ENCODE peak calls at places on chromosomes 16 and 17, in nine cellular contexts. One of them, this sample, is unnamed.

GRCh38 chr17:4087911-4088693 is 54.7 kb downstream of the ZZEF1 start:
- DNase-seq in Caco-2: no peak
- DNase-seq in CD4-positive, alpha-beta T cell: no peak
- DNase-seq in esophagus squamous epithelium: no peak
- DNase-seq in stomach: no peak
- DNase-seq in astrocyte of the spinal cord: peak
- DNase-seq in H1: no peak
- DNase-seq in mesothelial cell of epicardium: no peak
- DNase-seq in tibial nerve: no peak
- DNase-seq in this sample: no peak

GRCh38 chr16:72099377-72099818 is 5.8 kb downstream of the DHX38 start:
- DNase-seq in Caco-2: peak
- DNase-seq in CD4-positive, alpha-beta T cell: no peak
- DNase-seq in esophagus squamous epithelium: no peak
- DNase-seq in stomach: peak
- DNase-seq in astrocyte of the spinal cord: peak
- DNase-seq in H1: peak
- DNase-seq in mesothelial cell of epicardium: peak
- DNase-seq in tibial nerve: peak
- DNase-seq in this sample: no peak

GRCh38 chr17:72466199-72466598 is 345.4 kb downstream of the SOX9 start:
- DNase-seq in Caco-2: peak
- DNase-seq in CD4-positive, alpha-beta T cell: no peak
- DNase-seq in esophagus squamous epithelium: no peak
- DNase-seq in stomach: peak
- DNase-seq in astrocyte of the spinal cord: peak
- DNase-seq in H1: no peak
- DNase-seq in mesothelial cell of epicardium: no peak
- DNase-seq in tibial nerve: no peak
- DNase-seq in this sample: no peak

GRCh38 chr17:39923230-39923629 is 4.2 kb downstream of the ORMDL3 start:
- DNase-seq in Caco-2: no peak
- DNase-seq in CD4-positive, alpha-beta T cell: no peak
- DNase-seq in esophagus squamous epithelium: no peak
- DNase-seq in stomach: no peak
- DNase-seq in astrocyte of the spinal cord: no peak
- DNase-seq in H1: no peak
- DNase-seq in mesothelial cell of epicardium: no peak
- DNase-seq in tibial nerve: no peak
- DNase-seq in this sample: no peak

GRCh38 chr16:76837872-76838271 is 353.1 kb upstream of the MON1B start:
- DNase-seq in Caco-2: no peak
- DNase-seq in CD4-positive, alpha-beta T cell: no peak
- DNase-seq in esophagus squamous epithelium: no peak
- DNase-seq in stomach: no peak
- DNase-seq in astrocyte of the spinal cord: no peak
- DNase-seq in H1: no peak
- DNase-seq in mesothelial cell of epicardium: no peak
- DNase-seq in tibial nerve: no peak
- DNase-seq in this sample: no peak

GRCh38 chr17:1039511-1040215 is 42.7 kb downstream of the TIMM22 start:
- DNase-seq in Caco-2: no peak
- DNase-seq in CD4-positive, alpha-beta T cell: no peak
- DNase-seq in esophagus squamous epithelium: no peak
- DNase-seq in stomach: peak
- DNase-seq in astrocyte of the spinal cord: no peak
- DNase-seq in H1: no peak
- DNase-seq in mesothelial cell of epicardium: no peak
- DNase-seq in tibial nerve: peak
- DNase-seq in this sample: no peak

GRCh38 chr16:82405696-82406095 is 221.1 kb upstream of the CDH13 start:
- DNase-seq in Caco-2: no peak
- DNase-seq in CD4-positive, alpha-beta T cell: no peak
- DNase-seq in esophagus squamous epithelium: no peak
- DNase-seq in stomach: no peak
- DNase-seq in astrocyte of the spinal cord: no peak
- DNase-seq in H1: no peak
- DNase-seq in mesothelial cell of epicardium: no peak
- DNase-seq in tibial nerve: no peak
- DNase-seq in this sample: no peak

GRCh38 chr16:17083628-17084027 is 387.1 kb downstream of the XYLT1 start:
- DNase-seq in Caco-2: no peak
- DNase-seq in CD4-positive, alpha-beta T cell: no peak
- DNase-seq in esophagus squamous epithelium: no peak
- DNase-seq in stomach: no peak
- DNase-seq in astrocyte of the spinal cord: no peak
- DNase-seq in H1: no peak
- DNase-seq in mesothelial cell of epicardium: no peak
- DNase-seq in tibial nerve: no peak
- DNase-seq in this sample: no peak

GRCh38 chr16:7236824-7237410 is 95.7 kb upstream of the RBFOX1 start:
- DNase-seq in Caco-2: no peak
- DNase-seq in CD4-positive, alpha-beta T cell: no peak
- DNase-seq in esophagus squamous epithelium: no peak
- DNase-seq in stomach: no peak
- DNase-seq in astrocyte of the spinal cord: no peak
- DNase-seq in H1: no peak
- DNase-seq in mesothelial cell of epicardium: no peak
- DNase-seq in tibial nerve: no peak
- DNase-seq in this sample: no peak

GRCh38 chr16:28324235-28324886 is 32.0 kb downstream of the SBK1 start:
- DNase-seq in Caco-2: no peak
- DNase-seq in CD4-positive, alpha-beta T cell: no peak
- DNase-seq in esophagus squamous epithelium: no peak
- DNase-seq in stomach: peak
- DNase-seq in astrocyte of the spinal cord: no peak
- DNase-seq in H1: no peak
- DNase-seq in mesothelial cell of epicardium: no peak
- DNase-seq in tibial nerve: no peak
- DNase-seq in this sample: no peak

GRCh38 chr17:73283841-73284282 is 22.2 kb upstream of the CPSF4L start:
- DNase-seq in Caco-2: no peak
- DNase-seq in CD4-positive, alpha-beta T cell: no peak
- DNase-seq in esophagus squamous epithelium: no peak
- DNase-seq in stomach: no peak
- DNase-seq in astrocyte of the spinal cord: no peak
- DNase-seq in H1: peak
- DNase-seq in mesothelial cell of epicardium: peak
- DNase-seq in tibial nerve: peak
- DNase-seq in this sample: no peak

GRCh38 chr17:17055286-17056166 is 13.3 kb downstream of the MPRIP start:
- DNase-seq in Caco-2: no peak
- DNase-seq in CD4-positive, alpha-beta T cell: no peak
- DNase-seq in esophagus squamous epithelium: no peak
- DNase-seq in stomach: peak
- DNase-seq in astrocyte of the spinal cord: no peak
- DNase-seq in H1: no peak
- DNase-seq in mesothelial cell of epicardium: no peak
- DNase-seq in tibial nerve: no peak
- DNase-seq in this sample: no peak

GRCh38 chr17:49290690-49291326 is 60.2 kb upstream of the PHOSPHO1 start:
- DNase-seq in Caco-2: peak
- DNase-seq in CD4-positive, alpha-beta T cell: no peak
- DNase-seq in esophagus squamous epithelium: no peak
- DNase-seq in stomach: no peak
- DNase-seq in astrocyte of the spinal cord: peak
- DNase-seq in H1: no peak
- DNase-seq in mesothelial cell of epicardium: no peak
- DNase-seq in tibial nerve: peak
- DNase-seq in this sample: no peak

GRCh38 chr16:67547423-67548264 is 14.7 kb upstream of the CTCF start:
- DNase-seq in Caco-2: no peak
- DNase-seq in CD4-positive, alpha-beta T cell: peak
- DNase-seq in esophagus squamous epithelium: no peak
- DNase-seq in stomach: no peak
- DNase-seq in astrocyte of the spinal cord: no peak
- DNase-seq in H1: no peak
- DNase-seq in mesothelial cell of epicardium: no peak
- DNase-seq in tibial nerve: no peak
- DNase-seq in this sample: no peak

GRCh38 chr17:71163121-71163812 is 957.6 kb upstream of the SOX9 start:
- DNase-seq in Caco-2: no peak
- DNase-seq in CD4-positive, alpha-beta T cell: no peak
- DNase-seq in esophagus squamous epithelium: no peak
- DNase-seq in stomach: peak
- DNase-seq in astrocyte of the spinal cord: peak
- DNase-seq in H1: no peak
- DNase-seq in mesothelial cell of epicardium: no peak
- DNase-seq in tibial nerve: no peak
- DNase-seq in this sample: no peak

GRCh38 chr17:45107286-45107685 is 25.0 kb downstream of the PLCD3 start:
- DNase-seq in Caco-2: no peak
- DNase-seq in CD4-positive, alpha-beta T cell: no peak
- DNase-seq in esophagus squamous epithelium: no peak
- DNase-seq in stomach: no peak
- DNase-seq in astrocyte of the spinal cord: no peak
- DNase-seq in H1: no peak
- DNase-seq in mesothelial cell of epicardium: no peak
- DNase-seq in tibial nerve: no peak
- DNase-seq in this sample: no peak

GRCh38 chr17:45110676-45111611 is 21.4 kb downstream of the PLCD3 start:
- DNase-seq in Caco-2: no peak
- DNase-seq in CD4-positive, alpha-beta T cell: no peak
- DNase-seq in esophagus squamous epithelium: no peak
- DNase-seq in stomach: no peak
- DNase-seq in astrocyte of the spinal cord: no peak
- DNase-seq in H1: no peak
- DNase-seq in mesothelial cell of epicardium: no peak
- DNase-seq in tibial nerve: no peak
- DNase-seq in this sample: no peak

GRCh38 chr17:45106582-45106981 is 25.7 kb downstream of the PLCD3 start:
- DNase-seq in Caco-2: no peak
- DNase-seq in CD4-positive, alpha-beta T cell: no peak
- DNase-seq in esophagus squamous epithelium: no peak
- DNase-seq in stomach: no peak
- DNase-seq in astrocyte of the spinal cord: no peak
- DNase-seq in H1: no peak
- DNase-seq in mesothelial cell of epicardium: no peak
- DNase-seq in tibial nerve: no peak
- DNase-seq in this sample: no peak

GRCh38 chr17:45108051-45108450 is 24.3 kb downstream of the PLCD3 start:
- DNase-seq in Caco-2: no peak
- DNase-seq in CD4-positive, alpha-beta T cell: no peak
- DNase-seq in esophagus squamous epithelium: no peak
- DNase-seq in stomach: no peak
- DNase-seq in astrocyte of the spinal cord: no peak
- DNase-seq in H1: no peak
- DNase-seq in mesothelial cell of epicardium: no peak
- DNase-seq in tibial nerve: no peak
- DNase-seq in this sample: no peak

GRCh38 chr17:45108595-45109521 is 23.5 kb downstream of the PLCD3 start:
- DNase-seq in Caco-2: no peak
- DNase-seq in CD4-positive, alpha-beta T cell: no peak
- DNase-seq in esophagus squamous epithelium: no peak
- DNase-seq in stomach: peak
- DNase-seq in astrocyte of the spinal cord: no peak
- DNase-seq in H1: no peak
- DNase-seq in mesothelial cell of epicardium: no peak
- DNase-seq in tibial nerve: no peak
- DNase-seq in this sample: no peak
- TF ChIP-seq CTCF in Caco-2: no peak
- TF ChIP-seq CTCF in CD4-positive, alpha-beta T cell: no peak
- TF ChIP-seq CTCF in esophagus squamous epithelium: no peak
- TF ChIP-seq CTCF in stomach: peak
- TF ChIP-seq CTCF in astrocyte of the spinal cord: peak
- TF ChIP-seq CTCF in H1: no peak
- TF ChIP-seq CTCF in mesothelial cell of epicardium: no peak
- TF ChIP-seq CTCF in tibial nerve: no peak
- TF ChIP-seq CTCF in this sample: no peak

DNA sequence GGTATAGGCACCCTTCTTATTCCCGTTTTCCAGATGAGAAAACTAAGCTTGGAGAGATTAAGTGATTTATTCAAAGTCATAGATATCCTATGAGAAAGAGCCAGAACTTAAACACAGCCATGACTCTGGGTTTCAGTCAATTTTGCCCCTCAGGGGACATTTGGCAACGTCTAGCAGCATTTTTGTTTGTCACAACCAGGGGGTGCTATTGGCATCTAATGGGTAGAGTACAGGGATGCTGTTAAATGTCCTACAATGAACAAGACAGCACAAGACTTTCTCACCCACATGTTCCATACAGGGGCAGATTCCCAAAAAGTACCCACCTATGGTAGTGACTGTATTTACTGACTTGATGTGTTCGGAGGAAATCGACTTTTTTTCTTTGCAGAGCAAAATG is 4.8 kb upstream of the SHISA9 start:
- DNase-seq in Caco-2: peak
- DNase-seq in CD4-positive, alpha-beta T cell: no peak
- DNase-seq in esophagus squamous epithelium: no peak
- DNase-seq in stomach: no peak
- DNase-seq in astrocyte of the spinal cord: peak
- DNase-seq in H1: no peak
- DNase-seq in mesothelial cell of epicardium: no peak
- DNase-seq in tibial nerve: no peak
- DNase-seq in this sample: no peak
- TF ChIP-seq CTCF in Caco-2: peak
- TF ChIP-seq CTCF in CD4-positive, alpha-beta T cell: no peak
- TF ChIP-seq CTCF in esophagus squamous epithelium: peak
- TF ChIP-seq CTCF in stomach: peak
- TF ChIP-seq CTCF in astrocyte of the spinal cord: peak
- TF ChIP-seq CTCF in H1: peak
- TF ChIP-seq CTCF in mesothelial cell of epicardium: peak
- TF ChIP-seq CTCF in tibial nerve: no peak
- TF ChIP-seq CTCF in this sample: peak

DNA sequence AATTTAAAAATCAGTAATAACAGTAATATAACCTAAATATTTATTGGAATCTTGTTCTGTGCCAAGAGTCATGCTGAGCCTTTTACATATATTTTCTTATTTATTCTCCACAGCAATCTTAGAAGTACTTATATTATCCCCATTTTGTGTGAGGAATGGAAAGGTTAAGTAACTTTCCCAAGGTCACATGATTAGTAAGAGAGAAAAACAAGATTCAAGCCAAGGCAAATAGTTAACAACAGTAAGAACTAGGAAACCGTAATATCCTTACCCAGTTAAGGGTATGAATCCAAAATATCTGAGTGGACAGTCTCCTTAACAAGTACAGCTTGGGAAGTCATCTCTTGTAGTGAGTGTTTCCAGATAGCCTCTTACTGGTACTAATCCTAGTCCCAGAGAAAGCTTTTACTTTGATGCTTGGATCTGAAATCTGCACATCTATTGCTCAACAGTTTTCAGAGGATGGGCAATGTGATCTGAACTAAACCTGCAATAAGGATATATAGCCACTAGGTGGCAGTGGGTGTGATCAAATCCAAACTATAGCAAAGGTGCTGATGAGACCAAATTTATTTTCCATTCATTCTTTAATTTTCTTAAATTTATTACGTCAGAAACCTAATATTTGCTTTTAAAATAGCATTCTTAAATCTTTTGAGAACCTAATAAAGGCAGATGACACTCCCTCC is 23.3 kb downstream of the SHISA6 start:
- DNase-seq in Caco-2: no peak
- DNase-seq in CD4-positive, alpha-beta T cell: no peak
- DNase-seq in esophagus squamous epithelium: no peak
- DNase-seq in stomach: no peak
- DNase-seq in astrocyte of the spinal cord: no peak
- DNase-seq in H1: no peak
- DNase-seq in mesothelial cell of epicardium: no peak
- DNase-seq in tibial nerve: no peak
- DNase-seq in this sample: no peak
- TF ChIP-seq CTCF in Caco-2: no peak
- TF ChIP-seq CTCF in CD4-positive, alpha-beta T cell: no peak
- TF ChIP-seq CTCF in esophagus squamous epithelium: no peak
- TF ChIP-seq CTCF in stomach: peak
- TF ChIP-seq CTCF in astrocyte of the spinal cord: no peak
- TF ChIP-seq CTCF in H1: peak
- TF ChIP-seq CTCF in mesothelial cell of epicardium: peak
- TF ChIP-seq CTCF in tibial nerve: no peak
- TF ChIP-seq CTCF in this sample: no peak

GRCh38 chr17:79834575-79835469 is 4.4 kb downstream of the CBX4 start:
- DNase-seq in Caco-2: peak
- DNase-seq in CD4-positive, alpha-beta T cell: peak
- DNase-seq in esophagus squamous epithelium: no peak
- DNase-seq in stomach: no peak
- DNase-seq in astrocyte of the spinal cord: no peak
- DNase-seq in H1: peak
- DNase-seq in mesothelial cell of epicardium: peak
- DNase-seq in tibial nerve: no peak
- DNase-seq in this sample: no peak
- TF ChIP-seq CTCF in Caco-2: peak
- TF ChIP-seq CTCF in CD4-positive, alpha-beta T cell: peak
- TF ChIP-seq CTCF in esophagus squamous epithelium: peak
- TF ChIP-seq CTCF in stomach: peak
- TF ChIP-seq CTCF in astrocyte of the spinal cord: peak
- TF ChIP-seq CTCF in H1: peak
- TF ChIP-seq CTCF in mesothelial cell of epicardium: peak
- TF ChIP-seq CTCF in tibial nerve: peak
- TF ChIP-seq CTCF in this sample: peak